ENCODE peak calls at places on chromosomes 16 and 17, in five cellular contexts. K, D, W, Z and H are unnamed samples. For H3K27me3, the result is how much of the 10 kb centered on the place peaks cover.

GRCh38 chr17:33292184-33292980 is 713 bp downstream of the ASIC2 start:
- DNase-seq in D (peak), Z (no peak), W (no peak), K (peak), H (peak)

GRCh38 chr16:15509051-15509592 is 74.7 kb downstream of the BMERB1 start:
- DNase-seq in K (no peak), Z (no peak), W (no peak), D (no peak), H (peak)

GRCh38 chr16:4870138-4870671 is 22.9 kb downstream of the UBN1 start:
- DNase-seq in W (no peak), D (no peak), K (no peak), Z (no peak), H (peak)

GRCh38 chr16:29674188-29674587 is 4.8 kb upstream of the QPRT start:
- DNase-seq in K (peak), D (no peak), Z (no peak), W (no peak), H (no peak)

GRCh38 chr17:8807070-8807550 is 7.9 kb upstream of the MFSD6L start:
- DNase-seq in D (no peak), K (no peak), Z (no peak), W (peak), H (no peak)

GRCh38 chr17:17815062-17815406 is 21.8 kb downstream of the SREBF1 start:
- DNase-seq in D (no peak), K (no peak), W (no peak), Z (no peak), H (no peak)

GRCh38 chr16:81548901-81549546 is 104.4 kb downstream of the CMIP start:
- DNase-seq in W (no peak), D (peak), Z (no peak), K (peak), H (no peak)

GRCh38 chr16:14325921-14326401 is 254.8 kb downstream of the MRTFB start:
- DNase-seq in W (no peak), K (no peak), D (no peak), Z (no peak), H (no peak)

GRCh38 chr16:70258065-70258464 is 6.3 kb upstream of the EXOSC6 start:
- DNase-seq in K (no peak), D (no peak), Z (no peak), W (no peak), H (no peak)

GRCh38 chr17:82963104-82963950 is 116.1 kb upstream of the METRNL start:
- DNase-seq in D (no peak), W (peak), Z (peak), K (peak), H (peak)

GRCh38 chr17:57517216-57517518 is 227.9 kb downstream of the CCDC182 start:
- DNase-seq in Z (no peak), W (no peak), D (no peak), K (no peak), H (no peak)

GRCh38 chr16:30900588-30900987 is 4.2 kb downstream of the CTF1 start:
- DNase-seq in W (no peak), D (no peak), Z (no peak), K (no peak), H (no peak)

GRCh38 chr17:49223517-49224197 is 6.9 kb downstream of the PHOSPHO1 start:
- DNase-seq in W (peak), K (peak), D (peak), Z (no peak), H (peak)

GRCh38 chr16:86834451-86835035 is 256.2 kb downstream of the FOXL1 start:
- DNase-seq in Z (peak), D (no peak), W (peak), K (no peak), H (peak)

GRCh38 chr16:1947369-1947670 is 4.3 kb upstream of the MSRB1 start:
- DNase-seq in D (no peak), Z (no peak), K (no peak), W (no peak), H (no peak)
- H3K4me3 ChIP-seq in D (no peak), Z (no peak), K (no peak), W (no peak), H (no peak)

GRCh38 chr17:81080056-81080455 is 45.1 kb downstream of the BAIAP2 start:
- DNase-seq in Z (no peak), D (no peak), K (no peak), W (no peak), H (no peak)
- H3K27me3 ChIP-seq in Z (under half), D (under half), K (under half), W (under half), H (under half)

GRCh38 chr17:77233635-77234334 is 93.0 kb downstream of the SEC14L1 start:
- DNase-seq in K (no peak), D (no peak), Z (no peak), W (peak), H (no peak)
- H3K4me3 ChIP-seq in K (no peak), D (no peak), Z (no peak), W (no peak), H (no peak)

DNA sequence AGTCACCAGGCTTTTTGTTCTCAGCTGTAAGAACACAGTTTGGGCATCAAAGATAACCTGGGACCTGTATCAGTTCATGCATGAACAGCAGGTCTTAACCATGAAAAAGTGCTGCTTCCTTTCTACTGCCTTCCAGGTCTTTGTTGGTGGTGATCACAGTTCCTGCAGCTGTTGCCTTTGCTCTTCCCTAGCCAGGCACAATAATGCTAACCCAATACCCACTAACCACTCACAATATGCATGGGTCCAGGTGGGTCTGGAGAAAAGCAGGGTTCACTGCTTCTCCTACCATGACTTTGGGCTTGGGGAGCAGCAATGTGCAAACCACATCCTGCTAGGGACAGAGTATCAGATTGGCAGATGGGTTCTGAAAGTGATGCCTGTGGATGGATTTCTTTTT is 396.9 kb downstream of the UTP18 start:
- DNase-seq in Z (no peak), W (no peak), K (no peak), D (no peak), H (no peak)
- H3K27me3 ChIP-seq in Z (under half), W (under half), K (under half), D (under half), H (under half)

GRCh38 chr17:29618272-29619065 is 4.2 kb downstream of the CORO6 start:
- DNase-seq in D (no peak), Z (no peak), W (no peak), K (no peak), H (no peak)
- H3K4me3 ChIP-seq in D (peak), Z (peak), W (peak), K (peak), H (peak)